ENCODE peak calls at places on chromosomes 5 and 9, in four cellular contexts. P is GM06990, J is breast epithelium, I is fibroblast of the aortic adventitia. O is an unnamed sample.

GRCh38 chr9:129595323-129595741 is 25.6 kb downstream of the C9orf50 start:
- DNase-seq in J (no peak), P (no peak), I (no peak), O (peak)

GRCh38 chr9:98791147-98792095 is 4.9 kb downstream of the ANKS6 start:
- DNase-seq in J (peak), P (peak), I (peak), O (peak)

GRCh38 chr5:134143431-134143830 is 28.9 kb downstream of the TCF7 start:
- DNase-seq in P (no peak), J (no peak), I (no peak), O (no peak)

GRCh38 chr5:140965905-140966292 is 377 bp upstream of the PCDHAC2 start:
- DNase-seq in I (no peak), J (no peak), P (no peak), O (no peak)

GRCh38 chr9:121123816-121124536 is 49.2 kb downstream of the CNTRL start:
- DNase-seq in P (no peak), J (no peak), I (no peak), O (no peak)

GRCh38 chr9:24257726-24258125 is 288.0 kb downstream of the IZUMO3 start:
- DNase-seq in P (no peak), I (no peak), J (no peak), O (no peak)

GRCh38 chr5:10543585-10544040 is 20.3 kb upstream of the ANKRD33B start:
- DNase-seq in P (no peak), J (no peak), I (no peak), O (no peak)

GRCh38 chr9:94717656-94718225 is 8.8 kb upstream of the AOPEP start:
- DNase-seq in P (no peak), I (peak), J (no peak), O (peak)

GRCh38 chr5:123951204-123951977 is 439.4 kb downstream of the CSNK1G3 start:
- DNase-seq in J (no peak), P (no peak), I (peak), O (peak)

GRCh38 chr5:167730121-167730520 is 561.3 kb upstream of the WWC1 start:
- DNase-seq in P (no peak), I (peak), J (no peak), O (peak)

GRCh38 chr9:99778829-99779228 is 42.9 kb upstream of the NR4A3 start:
- DNase-seq in J (no peak), P (no peak), I (no peak), O (no peak)

GRCh38 chr5:80713640-80714039 is 58.9 kb upstream of the DHFR start:
- DNase-seq in I (no peak), P (no peak), J (no peak), O (no peak)

GRCh38 chr9:116234091-116234490 is 80.5 kb downstream of the PAPPA start:
- DNase-seq in P (no peak), J (no peak), I (peak), O (peak)

GRCh38 chr5:134122530-134122929 is 8.0 kb downstream of the TCF7 start:
- DNase-seq in P (no peak), I (no peak), J (no peak), O (no peak)

GRCh38 chr9:38103340-38103739 is 34.3 kb upstream of the SHB start:
- DNase-seq in I (no peak), P (no peak), J (no peak), O (no peak)

GRCh38 chr5:179568731-179569130 is 18.4 kb downstream of the RUFY1 start:
- DNase-seq in I (no peak), J (no peak), P (no peak), O (no peak)

GRCh38 chr9:134326754-134327526 is 685 bp downstream of the RXRA start:
- DNase-seq in P (no peak), I (peak), J (no peak), O (peak)

GRCh38 chr5:151054713-151055112 is 26.1 kb downstream of the TNIP1 start:
- DNase-seq in J (no peak), P (no peak), I (no peak), O (no peak)

GRCh38 chr5:39494099-39494498 is 69.3 kb upstream of the DAB2 start:
- DNase-seq in J (no peak), P (no peak), I (peak), O (no peak)

GRCh38 chr5:20832204-20833080 is 844.4 kb upstream of the CDH18 start:
- DNase-seq in J (no peak), I (no peak), P (no peak), O (no peak)

GRCh38 chr9:73229543-73229942 is 77.9 kb downstream of the ANXA1 start:
- DNase-seq in J (no peak), I (no peak), P (no peak), O (no peak)

GRCh38 chr5:107418071-107418470 is 252.7 kb downstream of the EFNA5 start:
- DNase-seq in P (no peak), I (no peak), J (no peak), O (no peak)

GRCh38 chr9:131578778-131579504 is 33.6 kb downstream of the PRRT1B start:
- DNase-seq in P (peak), J (no peak), I (no peak), O (no peak)

GRCh38 chr5:82422751-82423181 is 144.6 kb upstream of the RPS23 start:
- DNase-seq in J (no peak), P (no peak), I (peak), O (peak)

GRCh38 chr9:135659252-135659651 is 3.9 kb upstream of the LCN9 start:
- DNase-seq in J (no peak), I (no peak), P (no peak), O (no peak)

GRCh38 chr9:97318433-97318832 is 11.0 kb downstream of the CCDC180 start:
- DNase-seq in J (no peak), P (no peak), I (no peak), O (no peak)

GRCh38 chr5:16741007-16741406 is 124.2 kb upstream of the RETREG1 start:
- DNase-seq in P (no peak), J (no peak), I (peak), O (peak)

GRCh38 chr9:97394881-97395280 is 17.0 kb upstream of the TDRD7 start:
- DNase-seq in J (no peak), I (no peak), P (no peak), O (no peak)

GRCh38 chr5:159764283-159764927 is 151.9 kb upstream of the ADRA1B start:
- DNase-seq in J (no peak), I (peak), P (no peak), O (peak)

GRCh38 chr5:112119527-112119926 is 299.6 kb downstream of the EPB41L4A start:
- DNase-seq in I (no peak), P (peak), J (no peak), O (no peak)

GRCh38 chr5:74957906-74958305 is 91.7 kb upstream of the FAM169A start:
- DNase-seq in J (no peak), I (no peak), P (no peak), O (no peak)
- H3K4me3 ChIP-seq in J (no peak), I (no peak), P (no peak), O (no peak)

DNA sequence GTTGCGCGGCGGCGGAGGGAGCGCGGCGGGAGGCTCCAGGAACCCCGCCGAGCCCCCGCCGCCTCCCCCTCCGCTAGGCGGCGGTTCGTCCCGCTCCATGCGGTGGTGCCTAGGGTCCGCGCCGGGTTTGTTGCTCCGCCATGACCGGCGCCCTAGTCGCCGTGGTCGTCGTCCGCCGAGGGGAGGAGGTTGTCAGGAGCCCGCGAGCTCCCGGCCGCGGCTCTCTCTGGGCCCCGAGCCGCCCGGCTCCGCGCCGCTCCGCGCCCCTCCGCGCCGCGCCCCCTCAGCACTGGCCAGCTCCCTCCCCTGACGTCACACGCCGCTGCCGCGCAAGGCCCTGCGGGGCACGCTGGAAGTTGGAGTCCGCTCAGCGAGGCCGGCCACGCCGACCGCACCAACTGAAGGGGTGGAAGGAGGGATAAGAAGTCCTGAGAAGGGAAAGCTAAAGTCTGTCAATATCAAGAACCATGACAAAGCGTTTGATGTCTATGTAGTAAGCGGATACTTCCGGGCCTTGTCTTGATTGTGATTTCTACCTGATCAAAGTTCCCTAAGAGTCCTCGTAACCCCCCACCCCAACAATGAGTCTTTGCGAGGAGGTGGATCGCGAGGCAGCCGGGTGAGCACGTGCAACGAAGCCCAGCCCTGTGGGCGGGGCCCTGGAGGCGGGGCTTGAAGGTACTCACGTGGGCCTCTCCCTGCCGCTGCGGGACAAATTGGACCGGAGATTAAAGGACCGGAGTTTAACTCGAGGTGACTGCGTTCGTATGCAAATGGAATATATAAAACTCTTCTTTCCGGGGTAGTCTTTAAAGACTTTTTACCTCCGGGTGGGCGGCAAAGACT is at the start of gene NR6A1:
- DNase-seq in P (peak), J (peak), I (peak), O (peak)
- TF ChIP-seq CTCF in P (peak), J (no peak), I (no peak), O (no peak)

DNA sequence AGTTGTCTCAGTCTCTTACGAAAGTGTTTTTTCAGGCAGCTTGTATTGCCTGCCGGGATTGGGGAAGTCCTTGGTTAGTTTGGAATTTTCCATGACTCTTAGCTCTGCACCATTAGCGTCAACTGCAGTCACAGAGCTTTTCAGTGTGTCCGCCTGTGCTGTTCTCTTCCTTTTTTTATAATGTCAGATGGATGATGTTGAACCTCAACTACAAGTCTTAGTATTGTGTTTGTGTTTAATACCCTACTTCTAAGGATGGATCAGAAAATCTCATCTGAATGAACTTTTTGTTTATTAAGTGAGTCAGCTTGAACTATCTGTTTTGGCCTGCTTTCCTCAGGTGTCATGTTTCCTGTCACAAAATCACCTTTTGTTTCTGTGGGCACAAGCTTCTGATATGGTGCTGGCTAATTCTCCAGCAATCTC is 33.1 kb downstream of the ATP6V0E1 start:
- DNase-seq in P (no peak), I (peak), J (no peak), O (peak)
- H3K4me3 ChIP-seq in P (no peak), I (no peak), J (no peak), O (no peak)

GRCh38 chr9:102428305-102428704 is 566.8 kb upstream of the CYLC2 start:
- DNase-seq in P (no peak), I (no peak), J (no peak), O (no peak)
- TF ChIP-seq CTCF in P (no peak), I (no peak), J (no peak), O (no peak)

GRCh38 chr9:8783999-8784398 is 984.4 kb upstream of the DMAC1 start:
- DNase-seq in I (peak), P (no peak), J (no peak), O (no peak)
- H3K4me3 ChIP-seq in I (no peak), P (no peak), J (no peak), O (no peak)

O was measured in fibroblast of mammary gland.